ENCODE peak calls at places on chromosomes 11 and 22, in four cellular contexts. One of them, this sample, is unnamed.

GRCh38 chr22:24836282-24836681 is 30.3 kb downstream of the SGSM1 start:
- DNase-seq in fibroblast of villous mesenchyme: no peak
- DNase-seq in GDM1: no peak
- DNase-seq in fibroblast of mammary gland: no peak
- DNase-seq in this sample: no peak

GRCh38 chr11:23406131-23406819 is 546.0 kb upstream of the CCDC179 start:
- DNase-seq in fibroblast of villous mesenchyme: no peak
- DNase-seq in GDM1: no peak
- DNase-seq in fibroblast of mammary gland: no peak
- DNase-seq in this sample: no peak

GRCh38 chr11:65722261-65722660 is 1.7 kb upstream of the RNASEH2C start:
- DNase-seq in fibroblast of mammary gland: no peak
- DNase-seq in fibroblast of villous mesenchyme: no peak
- DNase-seq in GDM1: no peak
- DNase-seq in this sample: no peak

GRCh38 chr22:24985824-24986214 is 33.3 kb downstream of the KIAA1671 start:
- DNase-seq in GDM1: peak
- DNase-seq in fibroblast of mammary gland: peak
- DNase-seq in fibroblast of villous mesenchyme: peak
- DNase-seq in this sample: no peak

GRCh38 chr11:127998421-127998820 is 588.9 kb downstream of the ETS1 start:
- DNase-seq in GDM1: no peak
- DNase-seq in fibroblast of mammary gland: no peak
- DNase-seq in fibroblast of villous mesenchyme: no peak
- DNase-seq in this sample: no peak

GRCh38 chr22:41535244-41535643 is 9.0 kb downstream of the POLR3H start:
- DNase-seq in fibroblast of villous mesenchyme: peak
- DNase-seq in fibroblast of mammary gland: no peak
- DNase-seq in GDM1: no peak
- DNase-seq in this sample: no peak

GRCh38 chr22:43239956-43240355 is 53.0 kb upstream of the TTLL12 start:
- DNase-seq in fibroblast of villous mesenchyme: no peak
- DNase-seq in GDM1: no peak
- DNase-seq in fibroblast of mammary gland: no peak
- DNase-seq in this sample: no peak

GRCh38 chr22:50399751-50400331 is 56.7 kb downstream of the PPP6R2 start:
- DNase-seq in fibroblast of villous mesenchyme: peak
- DNase-seq in fibroblast of mammary gland: peak
- DNase-seq in GDM1: peak
- DNase-seq in this sample: peak

GRCh38 chr11:116792869-116793475 is 1.3 kb upstream of the APOA5 start:
- DNase-seq in GDM1: no peak
- DNase-seq in fibroblast of mammary gland: peak
- DNase-seq in fibroblast of villous mesenchyme: no peak
- DNase-seq in this sample: no peak

This sample was measured in KBM-7.